ENCODE peak calls at places on chromosome 11, in six cellular contexts. One of them, this sample, is unnamed.

GRCh38 chr11:75154646-75155569 is 4.0 kb downstream of the SLCO2B1 start:
- DNase-seq in activated T-cell treated with anti-CD3 and anti-CD28 coated beads, Interleukin-2, amount 50 U/mL, for 24 hours: no peak
- DNase-seq in lower leg skin: no peak
- DNase-seq in NB4: no peak
- DNase-seq in NCI-H1105 treated with DMSO at 0.1 percent for 48 hours: no peak
- DNase-seq in HT1080: no peak
- DNase-seq in this sample: no peak

GRCh38 chr11:1448166-1448825 is 38.3 kb downstream of the MOB2 start:
- DNase-seq in HT1080: peak
- DNase-seq in NCI-H1105 treated with DMSO at 0.1 percent for 48 hours: no peak
- DNase-seq in activated T-cell treated with anti-CD3 and anti-CD28 coated beads, Interleukin-2, amount 50 U/mL, for 24 hours: no peak
- DNase-seq in NB4: no peak
- DNase-seq in lower leg skin: no peak
- DNase-seq in this sample: no peak

GRCh38 chr11:75140269-75141138 is 10.4 kb upstream of the SLCO2B1 start:
- DNase-seq in HT1080: peak
- DNase-seq in NCI-H1105 treated with DMSO at 0.1 percent for 48 hours: no peak
- DNase-seq in lower leg skin: peak
- DNase-seq in NB4: peak
- DNase-seq in activated T-cell treated with anti-CD3 and anti-CD28 coated beads, Interleukin-2, amount 50 U/mL, for 24 hours: peak
- DNase-seq in this sample: no peak

GRCh38 chr11:78414321-78415051 is 3.1 kb downstream of the GAB2 start:
- DNase-seq in NCI-H1105 treated with DMSO at 0.1 percent for 48 hours: peak
- DNase-seq in lower leg skin: no peak
- DNase-seq in NB4: peak
- DNase-seq in activated T-cell treated with anti-CD3 and anti-CD28 coated beads, Interleukin-2, amount 50 U/mL, for 24 hours: no peak
- DNase-seq in HT1080: no peak
- DNase-seq in this sample: no peak

GRCh38 chr11:14414470-14415461 is 55.8 kb upstream of the RRAS2 start:
- DNase-seq in NB4: no peak
- DNase-seq in activated T-cell treated with anti-CD3 and anti-CD28 coated beads, Interleukin-2, amount 50 U/mL, for 24 hours: peak
- DNase-seq in lower leg skin: no peak
- DNase-seq in HT1080: peak
- DNase-seq in NCI-H1105 treated with DMSO at 0.1 percent for 48 hours: no peak
- DNase-seq in this sample: no peak

GRCh38 chr11:74019860-74020259 is 11.0 kb upstream of the UCP3 start:
- DNase-seq in HT1080: no peak
- DNase-seq in lower leg skin: no peak
- DNase-seq in activated T-cell treated with anti-CD3 and anti-CD28 coated beads, Interleukin-2, amount 50 U/mL, for 24 hours: peak
- DNase-seq in NB4: peak
- DNase-seq in NCI-H1105 treated with DMSO at 0.1 percent for 48 hours: no peak
- DNase-seq in this sample: no peak

GRCh38 chr11:114964676-114965214 is 286.4 kb downstream of the NXPE2 start:
- DNase-seq in NB4: no peak
- DNase-seq in activated T-cell treated with anti-CD3 and anti-CD28 coated beads, Interleukin-2, amount 50 U/mL, for 24 hours: no peak
- DNase-seq in HT1080: no peak
- DNase-seq in lower leg skin: no peak
- DNase-seq in NCI-H1105 treated with DMSO at 0.1 percent for 48 hours: peak
- DNase-seq in this sample: no peak

GRCh38 chr11:93718057-93718563 is 23.2 kb downstream of the TAF1D start:
- DNase-seq in lower leg skin: no peak
- DNase-seq in activated T-cell treated with anti-CD3 and anti-CD28 coated beads, Interleukin-2, amount 50 U/mL, for 24 hours: no peak
- DNase-seq in NB4: peak
- DNase-seq in NCI-H1105 treated with DMSO at 0.1 percent for 48 hours: no peak
- DNase-seq in HT1080: no peak
- DNase-seq in this sample: no peak

GRCh38 chr11:8386134-8386864 is 122.6 kb upstream of the LMO1 start:
- DNase-seq in activated T-cell treated with anti-CD3 and anti-CD28 coated beads, Interleukin-2, amount 50 U/mL, for 24 hours: no peak
- DNase-seq in lower leg skin: no peak
- DNase-seq in NB4: no peak
- DNase-seq in NCI-H1105 treated with DMSO at 0.1 percent for 48 hours: no peak
- DNase-seq in HT1080: no peak
- DNase-seq in this sample: peak

GRCh38 chr11:106482920-106483761 is 405.7 kb downstream of the AASDHPPT start:
- DNase-seq in HT1080: peak
- DNase-seq in NCI-H1105 treated with DMSO at 0.1 percent for 48 hours: no peak
- DNase-seq in lower leg skin: no peak
- DNase-seq in activated T-cell treated with anti-CD3 and anti-CD28 coated beads, Interleukin-2, amount 50 U/mL, for 24 hours: no peak
- DNase-seq in NB4: no peak
- DNase-seq in this sample: no peak

GRCh38 chr11:100629671-100630070 is 57.4 kb upstream of the ARHGAP42 start:
- DNase-seq in activated T-cell treated with anti-CD3 and anti-CD28 coated beads, Interleukin-2, amount 50 U/mL, for 24 hours: no peak
- DNase-seq in lower leg skin: no peak
- DNase-seq in NB4: no peak
- DNase-seq in NCI-H1105 treated with DMSO at 0.1 percent for 48 hours: no peak
- DNase-seq in HT1080: peak
- DNase-seq in this sample: no peak

GRCh38 chr11:120212259-120212888 is 1.5 kb downstream of the OAF start:
- DNase-seq in NCI-H1105 treated with DMSO at 0.1 percent for 48 hours: no peak
- DNase-seq in NB4: peak
- DNase-seq in HT1080: peak
- DNase-seq in activated T-cell treated with anti-CD3 and anti-CD28 coated beads, Interleukin-2, amount 50 U/mL, for 24 hours: no peak
- DNase-seq in lower leg skin: no peak
- DNase-seq in this sample: no peak

GRCh38 chr11:17186932-17187692 is 20.7 kb downstream of the PIK3C2A start:
- DNase-seq in lower leg skin: no peak
- DNase-seq in NB4: no peak
- DNase-seq in HT1080: no peak
- DNase-seq in activated T-cell treated with anti-CD3 and anti-CD28 coated beads, Interleukin-2, amount 50 U/mL, for 24 hours: no peak
- DNase-seq in NCI-H1105 treated with DMSO at 0.1 percent for 48 hours: no peak
- DNase-seq in this sample: no peak

GRCh38 chr11:422249-422656 is 7.5 kb upstream of the SIGIRR start:
- DNase-seq in lower leg skin: no peak
- DNase-seq in HT1080: no peak
- DNase-seq in NCI-H1105 treated with DMSO at 0.1 percent for 48 hours: no peak
- DNase-seq in NB4: no peak
- DNase-seq in activated T-cell treated with anti-CD3 and anti-CD28 coated beads, Interleukin-2, amount 50 U/mL, for 24 hours: peak
- DNase-seq in this sample: no peak

GRCh38 chr11:120134106-120134930 is 3.6 kb downstream of the TRIM29 start:
- DNase-seq in HT1080: no peak
- DNase-seq in lower leg skin: peak
- DNase-seq in NB4: no peak
- DNase-seq in NCI-H1105 treated with DMSO at 0.1 percent for 48 hours: no peak
- DNase-seq in activated T-cell treated with anti-CD3 and anti-CD28 coated beads, Interleukin-2, amount 50 U/mL, for 24 hours: peak
- DNase-seq in this sample: no peak

GRCh38 chr11:29802522-29802921 is 214.3 kb downstream of the KCNA4 start:
- DNase-seq in HT1080: no peak
- DNase-seq in activated T-cell treated with anti-CD3 and anti-CD28 coated beads, Interleukin-2, amount 50 U/mL, for 24 hours: no peak
- DNase-seq in NB4: no peak
- DNase-seq in NCI-H1105 treated with DMSO at 0.1 percent for 48 hours: no peak
- DNase-seq in lower leg skin: no peak
- DNase-seq in this sample: no peak

GRCh38 chr11:9716275-9717039 is 52.6 kb downstream of the SWAP70 start:
- DNase-seq in HT1080: peak
- DNase-seq in lower leg skin: no peak
- DNase-seq in NB4: peak
- DNase-seq in activated T-cell treated with anti-CD3 and anti-CD28 coated beads, Interleukin-2, amount 50 U/mL, for 24 hours: no peak
- DNase-seq in NCI-H1105 treated with DMSO at 0.1 percent for 48 hours: no peak
- DNase-seq in this sample: no peak

GRCh38 chr11:121582296-121582695 is 129.5 kb upstream of the SORL1-AS1 start:
- DNase-seq in NCI-H1105 treated with DMSO at 0.1 percent for 48 hours: no peak
- DNase-seq in lower leg skin: no peak
- DNase-seq in activated T-cell treated with anti-CD3 and anti-CD28 coated beads, Interleukin-2, amount 50 U/mL, for 24 hours: no peak
- DNase-seq in NB4: peak
- DNase-seq in HT1080: no peak
- DNase-seq in this sample: no peak

GRCh38 chr11:70647188-70648166 is 249.1 kb downstream of the CTTN start:
- DNase-seq in NCI-H1105 treated with DMSO at 0.1 percent for 48 hours: no peak
- DNase-seq in HT1080: no peak
- DNase-seq in NB4: no peak
- DNase-seq in lower leg skin: no peak
- DNase-seq in activated T-cell treated with anti-CD3 and anti-CD28 coated beads, Interleukin-2, amount 50 U/mL, for 24 hours: no peak
- DNase-seq in this sample: no peak

GRCh38 chr11:47185305-47186075 is 744 bp downstream of the PACSIN3 start:
- DNase-seq in NB4: peak
- DNase-seq in lower leg skin: no peak
- DNase-seq in NCI-H1105 treated with DMSO at 0.1 percent for 48 hours: peak
- DNase-seq in HT1080: peak
- DNase-seq in activated T-cell treated with anti-CD3 and anti-CD28 coated beads, Interleukin-2, amount 50 U/mL, for 24 hours: peak
- DNase-seq in this sample: no peak

GRCh38 chr11:46380340-46381045 is 976 bp upstream of the MDK start:
- DNase-seq in activated T-cell treated with anti-CD3 and anti-CD28 coated beads, Interleukin-2, amount 50 U/mL, for 24 hours: peak
- DNase-seq in NB4: peak
- DNase-seq in NCI-H1105 treated with DMSO at 0.1 percent for 48 hours: peak
- DNase-seq in HT1080: no peak
- DNase-seq in lower leg skin: peak
- DNase-seq in this sample: peak

GRCh38 chr11:117239295-117239694 is 6.8 kb downstream of the RNF214 start:
- DNase-seq in HT1080: peak
- DNase-seq in lower leg skin: no peak
- DNase-seq in NB4: peak
- DNase-seq in activated T-cell treated with anti-CD3 and anti-CD28 coated beads, Interleukin-2, amount 50 U/mL, for 24 hours: no peak
- DNase-seq in NCI-H1105 treated with DMSO at 0.1 percent for 48 hours: no peak
- DNase-seq in this sample: no peak

GRCh38 chr11:59158206-59159068 is 13.5 kb upstream of the DTX4 start:
- DNase-seq in HT1080: peak
- DNase-seq in lower leg skin: peak
- DNase-seq in NB4: peak
- DNase-seq in NCI-H1105 treated with DMSO at 0.1 percent for 48 hours: peak
- DNase-seq in activated T-cell treated with anti-CD3 and anti-CD28 coated beads, Interleukin-2, amount 50 U/mL, for 24 hours: no peak
- DNase-seq in this sample: no peak

GRCh38 chr11:64003807-64004589 is 17.8 kb downstream of the OTUB1 start:
- DNase-seq in NCI-H1105 treated with DMSO at 0.1 percent for 48 hours: no peak
- DNase-seq in activated T-cell treated with anti-CD3 and anti-CD28 coated beads, Interleukin-2, amount 50 U/mL, for 24 hours: no peak
- DNase-seq in lower leg skin: no peak
- DNase-seq in HT1080: no peak
- DNase-seq in NB4: no peak
- DNase-seq in this sample: no peak

GRCh38 chr11:11071483-11071882 is 213.6 kb upstream of the ZBED5 start:
- DNase-seq in NCI-H1105 treated with DMSO at 0.1 percent for 48 hours: no peak
- DNase-seq in NB4: no peak
- DNase-seq in lower leg skin: no peak
- DNase-seq in activated T-cell treated with anti-CD3 and anti-CD28 coated beads, Interleukin-2, amount 50 U/mL, for 24 hours: no peak
- DNase-seq in HT1080: no peak
- DNase-seq in this sample: peak

GRCh38 chr11:13134886-13135285 is 125.8 kb downstream of the RASSF10 start:
- DNase-seq in NB4: peak
- DNase-seq in activated T-cell treated with anti-CD3 and anti-CD28 coated beads, Interleukin-2, amount 50 U/mL, for 24 hours: no peak
- DNase-seq in HT1080: no peak
- DNase-seq in lower leg skin: no peak
- DNase-seq in NCI-H1105 treated with DMSO at 0.1 percent for 48 hours: no peak
- DNase-seq in this sample: peak

GRCh38 chr11:70915158-70915795 is 337.1 kb downstream of the SHANK2 start:
- DNase-seq in NCI-H1105 treated with DMSO at 0.1 percent for 48 hours: no peak
- DNase-seq in NB4: no peak
- DNase-seq in activated T-cell treated with anti-CD3 and anti-CD28 coated beads, Interleukin-2, amount 50 U/mL, for 24 hours: no peak
- DNase-seq in lower leg skin: no peak
- DNase-seq in HT1080: no peak
- DNase-seq in this sample: no peak

GRCh38 chr11:22761066-22761465 is 68.5 kb downstream of the SVIP start:
- DNase-seq in activated T-cell treated with anti-CD3 and anti-CD28 coated beads, Interleukin-2, amount 50 U/mL, for 24 hours: no peak
- DNase-seq in HT1080: no peak
- DNase-seq in NCI-H1105 treated with DMSO at 0.1 percent for 48 hours: no peak
- DNase-seq in lower leg skin: no peak
- DNase-seq in NB4: no peak
- DNase-seq in this sample: no peak

GRCh38 chr11:125222494-125222893 is 57.9 kb downstream of the PKNOX2 start:
- DNase-seq in activated T-cell treated with anti-CD3 and anti-CD28 coated beads, Interleukin-2, amount 50 U/mL, for 24 hours: no peak
- DNase-seq in HT1080: no peak
- DNase-seq in NCI-H1105 treated with DMSO at 0.1 percent for 48 hours: no peak
- DNase-seq in lower leg skin: no peak
- DNase-seq in NB4: no peak
- DNase-seq in this sample: no peak

GRCh38 chr11:65915821-65916251 is 3.0 kb downstream of the C11orf68 start:
- DNase-seq in activated T-cell treated with anti-CD3 and anti-CD28 coated beads, Interleukin-2, amount 50 U/mL, for 24 hours: no peak
- DNase-seq in NCI-H1105 treated with DMSO at 0.1 percent for 48 hours: no peak
- DNase-seq in NB4: peak
- DNase-seq in lower leg skin: peak
- DNase-seq in HT1080: peak
- DNase-seq in this sample: no peak

GRCh38 chr11:16843307-16843706 is 104.9 kb downstream of the C11orf58 start:
- DNase-seq in NB4: no peak
- DNase-seq in HT1080: no peak
- DNase-seq in lower leg skin: no peak
- DNase-seq in NCI-H1105 treated with DMSO at 0.1 percent for 48 hours: peak
- DNase-seq in activated T-cell treated with anti-CD3 and anti-CD28 coated beads, Interleukin-2, amount 50 U/mL, for 24 hours: no peak
- DNase-seq in this sample: no peak

GRCh38 chr11:44777537-44778199 is 50.9 kb downstream of the TSPAN18 start:
- DNase-seq in lower leg skin: no peak
- DNase-seq in activated T-cell treated with anti-CD3 and anti-CD28 coated beads, Interleukin-2, amount 50 U/mL, for 24 hours: peak
- DNase-seq in HT1080: no peak
- DNase-seq in NB4: no peak
- DNase-seq in NCI-H1105 treated with DMSO at 0.1 percent for 48 hours: no peak
- DNase-seq in this sample: no peak

GRCh38 chr11:85854557-85855340 is 434 bp upstream of the CCDC83 start:
- DNase-seq in NCI-H1105 treated with DMSO at 0.1 percent for 48 hours: peak
- DNase-seq in lower leg skin: peak
- DNase-seq in HT1080: peak
- DNase-seq in activated T-cell treated with anti-CD3 and anti-CD28 coated beads, Interleukin-2, amount 50 U/mL, for 24 hours: peak
- DNase-seq in NB4: peak
- DNase-seq in this sample: peak

GRCh38 chr11:2328040-2328439 is 26.2 kb downstream of the TSPAN32 start:
- DNase-seq in NCI-H1105 treated with DMSO at 0.1 percent for 48 hours: no peak
- DNase-seq in lower leg skin: no peak
- DNase-seq in NB4: no peak
- DNase-seq in activated T-cell treated with anti-CD3 and anti-CD28 coated beads, Interleukin-2, amount 50 U/mL, for 24 hours: no peak
- DNase-seq in HT1080: no peak
- DNase-seq in this sample: no peak

GRCh38 chr11:122646549-122647340 is 8.8 kb upstream of the UBASH3B start:
- DNase-seq in NCI-H1105 treated with DMSO at 0.1 percent for 48 hours: peak
- DNase-seq in lower leg skin: no peak
- DNase-seq in NB4: no peak
- DNase-seq in activated T-cell treated with anti-CD3 and anti-CD28 coated beads, Interleukin-2, amount 50 U/mL, for 24 hours: no peak
- DNase-seq in HT1080: peak
- DNase-seq in this sample: no peak

This sample was measured in esophagus muscularis mucosa.